ENCODE peak calls at places on chromosome 19, in four cellular contexts. One of them, this sample, is unnamed. For H3K4me1, the result is how much of the 10 kb centered on the place peaks cover.

GRCh38 chr19:13162749-13163608 is 12.8 kb downstream of the IER2 start:
- DNase-seq in HCT116: peak
- DNase-seq in H1: peak
- DNase-seq in GM23248: peak
- DNase-seq in this sample: peak

GRCh38 chr19:51448011-51448744 is 10.1 kb downstream of the SIGLEC8 start:
- DNase-seq in H1: no peak
- DNase-seq in HCT116: no peak
- DNase-seq in GM23248: no peak
- DNase-seq in this sample: no peak

GRCh38 chr19:36113895-36114762 is 546 bp downstream of the POLR2I start:
- DNase-seq in H1: no peak
- DNase-seq in HCT116: no peak
- DNase-seq in GM23248: peak
- DNase-seq in this sample: no peak

GRCh38 chr19:49890349-49891311 is 6.1 kb downstream of the IL4I1 start:
- DNase-seq in H1: no peak
- DNase-seq in HCT116: no peak
- DNase-seq in GM23248: peak
- DNase-seq in this sample: no peak

GRCh38 chr19:42248270-42249148 is 6.1 kb upstream of the GSK3A start:
- DNase-seq in HCT116: no peak
- DNase-seq in H1: no peak
- DNase-seq in GM23248: no peak
- DNase-seq in this sample: no peak

GRCh38 chr19:30204721-30205120 is 167.5 kb upstream of the ZNF536 start:
- DNase-seq in H1: no peak
- DNase-seq in HCT116: no peak
- DNase-seq in GM23248: no peak
- DNase-seq in this sample: no peak

GRCh38 chr19:50419022-50419579 is 363 bp downstream of the SPIB start:
- DNase-seq in GM23248: no peak
- DNase-seq in HCT116: no peak
- DNase-seq in H1: no peak
- DNase-seq in this sample: no peak

GRCh38 chr19:48393559-48394330 is at the start of gene GRIN2D:
- DNase-seq in H1: no peak
- DNase-seq in GM23248: peak
- DNase-seq in HCT116: no peak
- DNase-seq in this sample: no peak

GRCh38 chr19:13689050-13689449 is 75.3 kb upstream of the MRI1 start:
- DNase-seq in H1: no peak
- DNase-seq in HCT116: peak
- DNase-seq in GM23248: peak
- DNase-seq in this sample: no peak

GRCh38 chr19:38726761-38727301 is 17.4 kb downstream of the CAPN12 start:
- DNase-seq in HCT116: no peak
- DNase-seq in H1: no peak
- DNase-seq in GM23248: no peak
- DNase-seq in this sample: no peak

GRCh38 chr19:50477751-50478515 is 1.3 kb upstream of the GARIN5A start:
- DNase-seq in HCT116: no peak
- DNase-seq in H1: no peak
- DNase-seq in GM23248: no peak
- DNase-seq in this sample: no peak

GRCh38 chr19:42497492-42498226 is 30.6 kb downstream of the CEACAM1 start:
- DNase-seq in H1: no peak
- DNase-seq in GM23248: no peak
- DNase-seq in HCT116: no peak
- DNase-seq in this sample: no peak

GRCh38 chr19:33293255-33294057 is 8.9 kb downstream of the CEBPA start:
- DNase-seq in GM23248: peak
- DNase-seq in H1: no peak
- DNase-seq in HCT116: no peak
- DNase-seq in this sample: no peak

GRCh38 chr19:21221653-21222052 is 79.8 kb downstream of the ZNF431 start:
- DNase-seq in H1: no peak
- DNase-seq in GM23248: no peak
- DNase-seq in HCT116: no peak
- DNase-seq in this sample: no peak

GRCh38 chr19:14566712-14567077 is 5.2 kb downstream of the NDUFB7 start:
- DNase-seq in HCT116: no peak
- DNase-seq in GM23248: no peak
- DNase-seq in H1: no peak
- DNase-seq in this sample: no peak

GRCh38 chr19:38223119-38223523 is 901 bp downstream of the DPF1 start:
- DNase-seq in H1: no peak
- DNase-seq in GM23248: no peak
- DNase-seq in HCT116: no peak
- DNase-seq in this sample: no peak

DNA sequence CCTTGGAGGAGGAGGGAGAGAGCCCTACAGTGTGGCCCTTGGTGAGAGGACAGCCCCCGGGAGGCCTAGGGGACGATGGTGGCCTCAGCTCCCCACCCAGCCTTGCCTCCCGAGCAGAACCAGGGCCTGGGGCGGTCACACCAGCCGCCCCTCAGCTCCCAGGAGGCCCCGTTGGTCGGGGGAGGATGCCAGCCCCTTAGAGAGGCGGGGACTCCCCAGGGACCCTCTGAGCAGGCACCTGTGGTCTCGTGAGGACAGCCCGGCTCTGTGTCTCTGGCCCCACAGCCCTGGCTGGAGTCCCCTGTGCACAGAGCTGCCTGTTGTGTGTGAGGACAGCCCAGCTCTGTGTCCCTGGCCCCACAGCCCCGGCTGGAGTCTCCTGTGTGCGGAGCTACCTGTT is 158.8 kb downstream of the KDM4B start:
- DNase-seq in GM23248: no peak
- DNase-seq in HCT116: no peak
- DNase-seq in H1: no peak
- DNase-seq in this sample: no peak
- H3K4me1 ChIP-seq in GM23248: under half
- H3K4me1 ChIP-seq in HCT116: under half
- H3K4me1 ChIP-seq in H1: half or more
- H3K4me1 ChIP-seq in this sample: under half

GRCh38 chr19:45781282-45782161 is 768 bp downstream of the DMPK start:
- DNase-seq in HCT116: no peak
- DNase-seq in H1: no peak
- DNase-seq in GM23248: peak
- DNase-seq in this sample: no peak
- H3K9ac ChIP-seq in HCT116: peak
- H3K9ac ChIP-seq in H1: no peak
- H3K9ac ChIP-seq in GM23248: peak
- H3K9ac ChIP-seq in this sample: no peak

GRCh38 chr19:54425382-54425723 is 10.1 kb downstream of the TTYH1 start:
- DNase-seq in GM23248: no peak
- DNase-seq in HCT116: no peak
- DNase-seq in H1: no peak
- DNase-seq in this sample: no peak
- H3K4me1 ChIP-seq in GM23248: under half
- H3K4me1 ChIP-seq in HCT116: under half
- H3K4me1 ChIP-seq in H1: under half
- H3K4me1 ChIP-seq in this sample: under half

DNA sequence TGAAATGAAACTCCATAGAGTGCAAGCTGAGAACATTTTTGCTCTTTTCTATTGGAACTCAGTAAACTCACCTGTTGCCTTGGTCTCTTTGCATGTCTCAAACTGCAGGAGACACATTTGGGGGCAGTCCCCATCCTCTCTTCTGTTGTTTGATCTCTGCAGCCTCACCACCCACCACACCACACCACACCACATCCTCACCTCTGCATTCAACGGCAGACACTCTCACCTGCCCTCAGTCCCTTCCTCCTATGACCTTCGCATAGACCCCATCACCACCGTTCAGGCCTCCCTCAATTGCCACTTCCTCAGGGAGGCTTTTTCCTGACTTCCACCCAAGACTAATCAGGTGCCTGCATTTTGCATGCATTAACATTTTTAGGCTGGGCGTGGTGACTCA is 14.4 kb upstream of the TPM4 start:
- DNase-seq in GM23248: no peak
- DNase-seq in H1: no peak
- DNase-seq in HCT116: no peak
- DNase-seq in this sample: no peak
- H3K9ac ChIP-seq in GM23248: no peak
- H3K9ac ChIP-seq in H1: no peak
- H3K9ac ChIP-seq in HCT116: no peak
- H3K9ac ChIP-seq in this sample: no peak